ENCODE peak calls at places on chromosomes 4 and X, in eight cellular contexts. One of them, this sample, is unnamed.

GRCh38 chrX:47568656-47569295 is 7.8 kb downstream of the ARAF start:
- DNase-seq in IMR-90: no peak
- DNase-seq in stomach: no peak
- DNase-seq in tibial nerve: no peak
- DNase-seq in esophagus muscularis mucosa: no peak
- DNase-seq in K562: peak; percentile 57
- DNase-seq in heart left ventricle: no peak
- DNase-seq in prostate gland: no peak
- DNase-seq in this sample: no peak

GRCh38 chrX:9147086-9147485 is 113.2 kb upstream of the FAM9B start:
- DNase-seq in IMR-90: no peak
- DNase-seq in stomach: no peak
- DNase-seq in tibial nerve: no peak
- DNase-seq in esophagus muscularis mucosa: no peak
- DNase-seq in K562: no peak
- DNase-seq in heart left ventricle: no peak
- DNase-seq in prostate gland: no peak
- DNase-seq in this sample: no peak

GRCh38 chrX:153634832-153635231 is 12.2 kb upstream of the DUSP9 start:
- DNase-seq in IMR-90: no peak
- DNase-seq in stomach: no peak
- DNase-seq in tibial nerve: no peak
- DNase-seq in esophagus muscularis mucosa: no peak
- DNase-seq in K562: no peak
- DNase-seq in heart left ventricle: no peak
- DNase-seq in prostate gland: no peak
- DNase-seq in this sample: peak; percentile 75

GRCh38 chr4:47926667-47927258 is 12.4 kb upstream of the NFXL1 start:
- DNase-seq in IMR-90: peak; percentile 47
- DNase-seq in stomach: peak; percentile 61
- DNase-seq in tibial nerve: no peak
- DNase-seq in esophagus muscularis mucosa: no peak
- DNase-seq in K562: peak; percentile 76
- DNase-seq in heart left ventricle: peak; percentile 33
- DNase-seq in prostate gland: peak; percentile 30
- DNase-seq in this sample: peak; percentile 76

GRCh38 chrX:37666516-37666915 is 19.1 kb upstream of the XK start:
- DNase-seq in IMR-90: no peak
- DNase-seq in stomach: no peak
- DNase-seq in tibial nerve: no peak
- DNase-seq in esophagus muscularis mucosa: no peak
- DNase-seq in K562: no peak
- DNase-seq in heart left ventricle: no peak
- DNase-seq in prostate gland: no peak
- DNase-seq in this sample: no peak

GRCh38 chr4:26985836-26986235 is 125.2 kb downstream of the STIM2 start:
- DNase-seq in IMR-90: no peak
- DNase-seq in stomach: no peak
- DNase-seq in tibial nerve: no peak
- DNase-seq in esophagus muscularis mucosa: no peak
- DNase-seq in K562: peak; percentile 14
- DNase-seq in heart left ventricle: no peak
- DNase-seq in prostate gland: no peak
- DNase-seq in this sample: no peak

GRCh38 chr4:150673793-150674192 is 91.8 kb downstream of the MAB21L2 start:
- DNase-seq in IMR-90: no peak
- DNase-seq in stomach: no peak
- DNase-seq in tibial nerve: no peak
- DNase-seq in esophagus muscularis mucosa: no peak
- DNase-seq in K562: no peak
- DNase-seq in heart left ventricle: no peak
- DNase-seq in prostate gland: no peak
- DNase-seq in this sample: no peak

GRCh38 chr4:38177035-38177791 is 217.0 kb downstream of the PTTG2 start:
- DNase-seq in IMR-90: peak; percentile 44
- DNase-seq in stomach: peak; percentile 71
- DNase-seq in tibial nerve: no peak
- DNase-seq in esophagus muscularis mucosa: no peak
- DNase-seq in K562: no peak
- DNase-seq in heart left ventricle: peak; percentile 33
- DNase-seq in prostate gland: peak; percentile 30
- DNase-seq in this sample: no peak

GRCh38 chrX:10447577-10448214 is 172.7 kb downstream of the MID1 start:
- DNase-seq in IMR-90: peak; percentile 53
- DNase-seq in stomach: no peak
- DNase-seq in tibial nerve: no peak
- DNase-seq in esophagus muscularis mucosa: no peak
- DNase-seq in K562: no peak
- DNase-seq in heart left ventricle: no peak
- DNase-seq in prostate gland: peak; percentile 19
- DNase-seq in this sample: no peak

GRCh38 chr4:4521069-4521468 is 20.8 kb downstream of the STX18 start:
- DNase-seq in IMR-90: no peak
- DNase-seq in stomach: no peak
- DNase-seq in tibial nerve: no peak
- DNase-seq in esophagus muscularis mucosa: no peak
- DNase-seq in K562: no peak
- DNase-seq in heart left ventricle: no peak
- DNase-seq in prostate gland: no peak
- DNase-seq in this sample: no peak

GRCh38 chr4:122715221-122715620 is 17.3 kb upstream of the BBS12 start:
- DNase-seq in IMR-90: no peak
- DNase-seq in stomach: no peak
- DNase-seq in tibial nerve: no peak
- DNase-seq in esophagus muscularis mucosa: no peak
- DNase-seq in K562: peak; percentile 36
- DNase-seq in heart left ventricle: no peak
- DNase-seq in prostate gland: no peak
- DNase-seq in this sample: no peak

GRCh38 chr4:182255421-182256190 is 12.4 kb downstream of the TENM3 start:
- DNase-seq in IMR-90: no peak
- DNase-seq in stomach: no peak
- DNase-seq in tibial nerve: no peak
- DNase-seq in esophagus muscularis mucosa: peak; percentile 39
- DNase-seq in K562: no peak
- DNase-seq in heart left ventricle: no peak
- DNase-seq in prostate gland: no peak
- DNase-seq in this sample: no peak

GRCh38 chr4:105194328-105195231 is 47.9 kb downstream of the TET2 start:
- DNase-seq in IMR-90: peak; percentile 79
- DNase-seq in stomach: no peak
- DNase-seq in tibial nerve: no peak
- DNase-seq in esophagus muscularis mucosa: no peak
- DNase-seq in K562: no peak
- DNase-seq in heart left ventricle: no peak
- DNase-seq in prostate gland: no peak
- DNase-seq in this sample: no peak

GRCh38 chr4:140693577-140693976 is 62.6 kb downstream of the TBC1D9 start:
- DNase-seq in IMR-90: peak; percentile 29
- DNase-seq in stomach: no peak
- DNase-seq in tibial nerve: no peak
- DNase-seq in esophagus muscularis mucosa: no peak
- DNase-seq in K562: no peak
- DNase-seq in heart left ventricle: no peak
- DNase-seq in prostate gland: no peak
- DNase-seq in this sample: no peak

GRCh38 chr4:107870916-107871786 is 46.4 kb downstream of the SGMS2 start:
- DNase-seq in IMR-90: no peak
- DNase-seq in stomach: no peak
- DNase-seq in tibial nerve: no peak
- DNase-seq in esophagus muscularis mucosa: no peak
- DNase-seq in K562: no peak
- DNase-seq in heart left ventricle: no peak
- DNase-seq in prostate gland: no peak
- DNase-seq in this sample: no peak

GRCh38 chrX:7071390-7071789 is 76.1 kb upstream of the STS start:
- DNase-seq in IMR-90: no peak
- DNase-seq in stomach: no peak
- DNase-seq in tibial nerve: no peak
- DNase-seq in esophagus muscularis mucosa: no peak
- DNase-seq in K562: no peak
- DNase-seq in heart left ventricle: no peak
- DNase-seq in prostate gland: no peak
- DNase-seq in this sample: no peak

DNA sequence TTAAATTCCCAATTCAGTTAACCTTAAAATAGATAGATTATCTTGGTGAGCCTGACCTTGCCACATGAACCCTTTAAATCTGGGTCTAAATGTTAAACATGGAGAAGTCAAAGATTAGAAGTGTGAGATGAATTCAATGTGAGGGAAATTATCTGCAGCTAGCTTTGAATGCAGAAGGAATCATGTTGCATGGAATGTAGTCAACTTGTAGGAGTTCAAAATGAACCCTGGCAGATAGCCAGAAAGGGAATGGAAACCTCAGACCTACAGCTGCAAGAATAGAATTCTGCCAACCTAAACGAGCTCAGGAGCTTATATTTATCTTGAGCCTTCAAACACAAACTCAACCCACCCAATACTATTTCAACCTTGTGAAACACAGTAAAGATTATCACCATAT is 632.5 kb downstream of the KCTD8 start:
- DNase-seq in IMR-90: no peak
- DNase-seq in stomach: no peak
- DNase-seq in tibial nerve: no peak
- DNase-seq in esophagus muscularis mucosa: no peak
- DNase-seq in K562: no peak
- DNase-seq in heart left ventricle: no peak
- DNase-seq in prostate gland: no peak
- DNase-seq in this sample: no peak
- H3K9me3 ChIP-seq in IMR-90: no peaks in the 10 kb centered on the region
- H3K9me3 ChIP-seq in stomach: no peaks in the 10 kb centered on the region
- H3K9me3 ChIP-seq in tibial nerve: no peaks in the 10 kb centered on the region
- H3K9me3 ChIP-seq in esophagus muscularis mucosa: no peaks in the 10 kb centered on the region
- H3K9me3 ChIP-seq in K562: no peaks in the 10 kb centered on the region
- H3K9me3 ChIP-seq in heart left ventricle: peaks cover 12% of the 10 kb centered on the region
- H3K9me3 ChIP-seq in prostate gland: no peaks in the 10 kb centered on the region
- H3K9me3 ChIP-seq in this sample: peaks cover 20% of the 10 kb centered on the region

DNA sequence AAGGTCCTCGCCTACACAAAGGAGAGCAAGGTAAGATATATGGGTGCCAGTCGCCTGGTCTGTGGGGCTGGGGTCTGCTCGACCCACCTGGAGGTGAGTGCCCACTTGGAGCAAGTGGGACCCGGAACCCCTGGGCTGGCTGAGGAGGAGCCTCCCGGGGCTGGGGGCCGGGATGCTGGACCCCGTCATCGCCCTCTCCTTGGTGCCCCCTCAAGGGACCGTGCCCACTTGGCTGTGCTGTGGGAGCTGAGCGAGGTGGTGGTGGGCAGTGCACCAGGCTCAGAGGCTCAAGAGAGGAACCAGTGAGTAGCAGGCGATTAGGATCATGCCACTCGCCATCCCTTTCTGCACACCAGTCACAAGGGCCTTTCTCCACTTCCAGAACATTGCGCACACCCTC is 203.7 kb upstream of the PSAPL1 start:
- DNase-seq in IMR-90: no peak
- DNase-seq in stomach: no peak
- DNase-seq in tibial nerve: no peak
- DNase-seq in esophagus muscularis mucosa: no peak
- DNase-seq in K562: no peak
- DNase-seq in heart left ventricle: no peak
- DNase-seq in prostate gland: no peak
- DNase-seq in this sample: no peak
- H3K27me3 ChIP-seq in IMR-90: peaks cover 13% of the 10 kb centered on the region
- H3K27me3 ChIP-seq in stomach: peaks cover 19% of the 10 kb centered on the region
- H3K27me3 ChIP-seq in tibial nerve: no peaks in the 10 kb centered on the region
- H3K27me3 ChIP-seq in esophagus muscularis mucosa: no peaks in the 10 kb centered on the region
- H3K27me3 ChIP-seq in K562: peaks cover 24% of the 10 kb centered on the region
- H3K27me3 ChIP-seq in heart left ventricle: peaks cover 4% of the 10 kb centered on the region
- H3K27me3 ChIP-seq in prostate gland: peaks cover 2% of the 10 kb centered on the region
- H3K27me3 ChIP-seq in this sample: no peaks in the 10 kb centered on the region

GRCh38 chr4:186570193-186570996 is 15.0 kb upstream of the MTNR1A start:
- DNase-seq in IMR-90: peak; percentile 79
- DNase-seq in stomach: peak; percentile 50
- DNase-seq in tibial nerve: no peak
- DNase-seq in esophagus muscularis mucosa: no peak
- DNase-seq in K562: no peak
- DNase-seq in heart left ventricle: no peak
- DNase-seq in prostate gland: no peak
- DNase-seq in this sample: no peak
- TF ChIP-seq POLR2A in IMR-90: no peak
- TF ChIP-seq POLR2A in stomach: no peak
- TF ChIP-seq POLR2A in tibial nerve: no peak
- TF ChIP-seq POLR2A in esophagus muscularis mucosa: no peak
- TF ChIP-seq POLR2A in K562: no peak
- TF ChIP-seq POLR2A in heart left ventricle: no peak
- TF ChIP-seq POLR2A in prostate gland: no peak
- TF ChIP-seq POLR2A in this sample: no peak

GRCh38 chr4:20847124-20847747 is 147.0 kb downstream of the PACRGL start:
- DNase-seq in IMR-90: no peak
- DNase-seq in stomach: no peak
- DNase-seq in tibial nerve: no peak
- DNase-seq in esophagus muscularis mucosa: no peak
- DNase-seq in K562: no peak
- DNase-seq in heart left ventricle: no peak
- DNase-seq in prostate gland: no peak
- DNase-seq in this sample: no peak

GRCh38 chr4:20838476-20838875 is 138.2 kb downstream of the PACRGL start:
- DNase-seq in IMR-90: no peak
- DNase-seq in stomach: no peak
- DNase-seq in tibial nerve: no peak
- DNase-seq in esophagus muscularis mucosa: no peak
- DNase-seq in K562: no peak
- DNase-seq in heart left ventricle: no peak
- DNase-seq in prostate gland: no peak
- DNase-seq in this sample: no peak

GRCh38 chr4:20840648-20841190 is 140.5 kb downstream of the PACRGL start:
- DNase-seq in IMR-90: no peak
- DNase-seq in stomach: no peak
- DNase-seq in tibial nerve: no peak
- DNase-seq in esophagus muscularis mucosa: no peak
- DNase-seq in K562: no peak
- DNase-seq in heart left ventricle: no peak
- DNase-seq in prostate gland: no peak
- DNase-seq in this sample: no peak

GRCh38 chr4:20839957-20840356 is 139.7 kb downstream of the PACRGL start:
- DNase-seq in IMR-90: peak; percentile 53
- DNase-seq in stomach: no peak
- DNase-seq in tibial nerve: no peak
- DNase-seq in esophagus muscularis mucosa: no peak
- DNase-seq in K562: no peak
- DNase-seq in heart left ventricle: no peak
- DNase-seq in prostate gland: no peak
- DNase-seq in this sample: no peak

DNA sequence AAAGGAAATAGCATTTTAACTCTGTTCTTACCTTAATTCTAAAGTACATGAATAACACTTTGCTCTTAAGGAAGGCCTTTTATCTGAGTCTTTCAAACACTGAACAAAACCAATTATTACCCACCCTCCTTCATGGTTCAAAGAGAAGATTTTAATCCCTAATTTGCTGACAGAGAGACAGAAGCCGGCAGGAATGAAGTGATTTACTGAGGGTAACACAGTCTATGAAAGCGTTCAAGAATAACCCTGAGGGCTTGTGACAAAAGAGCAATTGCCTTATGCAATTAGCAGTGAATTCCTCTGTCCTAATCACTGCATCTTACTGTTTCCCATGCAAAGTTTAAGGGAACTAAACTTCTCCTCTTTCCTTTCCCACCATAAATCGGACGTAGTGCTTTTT is 144.1 kb downstream of the PACRGL start:
- DNase-seq in IMR-90: no peak
- DNase-seq in stomach: no peak
- DNase-seq in tibial nerve: no peak
- DNase-seq in esophagus muscularis mucosa: no peak
- DNase-seq in K562: no peak
- DNase-seq in heart left ventricle: no peak
- DNase-seq in prostate gland: no peak
- DNase-seq in this sample: no peak
- H3K9me3 ChIP-seq in IMR-90: peaks cover 15% of the 10 kb centered on the region
- H3K9me3 ChIP-seq in stomach: no peaks in the 10 kb centered on the region
- H3K9me3 ChIP-seq in tibial nerve: no peaks in the 10 kb centered on the region
- H3K9me3 ChIP-seq in esophagus muscularis mucosa: no peaks in the 10 kb centered on the region
- H3K9me3 ChIP-seq in K562: peaks cover 1% of the 10 kb centered on the region
- H3K9me3 ChIP-seq in heart left ventricle: no peaks in the 10 kb centered on the region
- H3K9me3 ChIP-seq in prostate gland: no peaks in the 10 kb centered on the region
- H3K9me3 ChIP-seq in this sample: no peaks in the 10 kb centered on the region

This sample was measured in spleen.